ENCODE peak calls at places on chromosomes 5 and 9, in five cellular contexts. K, Y, T, O and F are unnamed samples.

GRCh38 chr9:16223074-16223871 is 647.2 kb downstream of the BNC2 start:
- DNase-seq in K (no peak), Y (no peak), T (no peak), O (no peak), F (no peak)

GRCh38 chr5:180683523-180683922 is 34.1 kb upstream of the FLT4 start:
- DNase-seq in K (peak), Y (no peak), T (peak), O (no peak), F (no peak)

GRCh38 chr5:62718368-62718767 is 139.7 kb downstream of the LRRC70 start:
- DNase-seq in K (no peak), Y (peak), T (no peak), O (no peak), F (no peak)

GRCh38 chr9:125126019-125126746 is 17.1 kb downstream of the SCAI start:
- DNase-seq in K (no peak), Y (no peak), T (peak), O (peak), F (no peak)

GRCh38 chr9:137451976-137452760 is 7.0 kb downstream of the NSMF start:
- DNase-seq in K (no peak), Y (no peak), T (no peak), O (no peak), F (no peak)

GRCh38 chr5:121503111-121503840 is 348.4 kb upstream of the FTMT start:
- DNase-seq in K (peak), Y (peak), T (peak), O (no peak), F (peak)

GRCh38 chr9:20376780-20377179 is 245.5 kb downstream of the MLLT3 start:
- DNase-seq in K (peak), Y (no peak), T (no peak), O (no peak), F (no peak)

GRCh38 chr9:95952471-95952870 is 77.0 kb downstream of the ERCC6L2 start:
- DNase-seq in K (no peak), Y (no peak), T (no peak), O (no peak), F (no peak)

GRCh38 chr5:142096382-142096781 is 12.2 kb upstream of the NDFIP1 start:
- DNase-seq in K (no peak), Y (no peak), T (no peak), O (no peak), F (no peak)

GRCh38 chr9:20292002-20292401 is 330.3 kb downstream of the MLLT3 start:
- DNase-seq in K (peak), Y (peak), T (no peak), O (no peak), F (peak)

GRCh38 chr5:149135536-149136201 is 5.6 kb upstream of the ABLIM3 start:
- DNase-seq in K (no peak), Y (no peak), T (no peak), O (no peak), F (no peak)

GRCh38 chr5:42274913-42275312 is 148.3 kb upstream of the GHR start:
- DNase-seq in K (no peak), Y (no peak), T (no peak), O (no peak), F (peak)

GRCh38 chr9:125996671-125997509 is 249.7 kb downstream of the PBX3 start:
- DNase-seq in K (no peak), Y (no peak), T (no peak), O (no peak), F (no peak)

GRCh38 chr5:138743506-138743905 is 9.7 kb upstream of the CTNNA1 start:
- DNase-seq in K (no peak), Y (no peak), T (no peak), O (no peak), F (no peak)

GRCh38 chr9:121055642-121056143 is 5.6 kb upstream of the C5 start:
- DNase-seq in K (peak), Y (peak), T (peak), O (no peak), F (peak)

GRCh38 chr9:63817622-63818518 is 1467.1 kb downstream of the FOXD4L5 start:
- DNase-seq in K (peak), Y (peak), T (peak), O (peak), F (peak)

GRCh38 chr9:71607571-71607970 is 160.7 kb downstream of the CEMIP2 start:
- DNase-seq in K (no peak), Y (no peak), T (no peak), O (no peak), F (no peak)

GRCh38 chr9:33814816-33815215 is 2.1 kb upstream of the UBE2R2 start:
- DNase-seq in K (no peak), Y (no peak), T (no peak), O (no peak), F (no peak)

GRCh38 chr9:96171749-96172148 is 130.2 kb downstream of the HSD17B3 start:
- DNase-seq in K (no peak), Y (no peak), T (no peak), O (no peak), F (no peak)

GRCh38 chr5:153504726-153505125 is 14.3 kb downstream of the GRIA1 start:
- DNase-seq in K (no peak), Y (no peak), T (no peak), O (no peak), F (no peak)

GRCh38 chr5:68383888-68384310 is 168.3 kb downstream of the PIK3R1 start:
- DNase-seq in K (no peak), Y (no peak), T (no peak), O (no peak), F (no peak)

GRCh38 chr9:135478858-135479468 is 619 bp upstream of the PPP1R26 start:
- DNase-seq in K (peak), Y (no peak), T (peak), O (no peak), F (peak)

GRCh38 chr5:74865293-74865798 is 841 bp downstream of the FAM169A start:
- DNase-seq in K (no peak), Y (no peak), T (no peak), O (no peak), F (peak)

GRCh38 chr5:180291234-180291940 is 496 bp downstream of the MAPK9 start:
- DNase-seq in K (no peak), Y (no peak), T (peak), O (no peak), F (peak)

GRCh38 chr5:155872801-155873200 is 454.2 kb upstream of the SGCD start:
- DNase-seq in K (no peak), Y (no peak), T (no peak), O (no peak), F (no peak)

GRCh38 chr5:110048508-110048907 is 358.8 kb downstream of the MAN2A1 start:
- DNase-seq in K (no peak), Y (no peak), T (no peak), O (no peak), F (peak)

GRCh38 chr5:152092580-152092979 is 167.9 kb upstream of the GLRA1 start:
- DNase-seq in K (no peak), Y (no peak), T (no peak), O (no peak), F (no peak)

GRCh38 chr9:107219486-107219853 is 63.6 kb upstream of the RAD23B start:
- DNase-seq in K (no peak), Y (no peak), T (no peak), O (peak), F (no peak)

GRCh38 chr5:173395257-173395932 is 67.2 kb upstream of the STC2 start:
- DNase-seq in K (peak), Y (no peak), T (no peak), O (no peak), F (no peak)

DNA sequence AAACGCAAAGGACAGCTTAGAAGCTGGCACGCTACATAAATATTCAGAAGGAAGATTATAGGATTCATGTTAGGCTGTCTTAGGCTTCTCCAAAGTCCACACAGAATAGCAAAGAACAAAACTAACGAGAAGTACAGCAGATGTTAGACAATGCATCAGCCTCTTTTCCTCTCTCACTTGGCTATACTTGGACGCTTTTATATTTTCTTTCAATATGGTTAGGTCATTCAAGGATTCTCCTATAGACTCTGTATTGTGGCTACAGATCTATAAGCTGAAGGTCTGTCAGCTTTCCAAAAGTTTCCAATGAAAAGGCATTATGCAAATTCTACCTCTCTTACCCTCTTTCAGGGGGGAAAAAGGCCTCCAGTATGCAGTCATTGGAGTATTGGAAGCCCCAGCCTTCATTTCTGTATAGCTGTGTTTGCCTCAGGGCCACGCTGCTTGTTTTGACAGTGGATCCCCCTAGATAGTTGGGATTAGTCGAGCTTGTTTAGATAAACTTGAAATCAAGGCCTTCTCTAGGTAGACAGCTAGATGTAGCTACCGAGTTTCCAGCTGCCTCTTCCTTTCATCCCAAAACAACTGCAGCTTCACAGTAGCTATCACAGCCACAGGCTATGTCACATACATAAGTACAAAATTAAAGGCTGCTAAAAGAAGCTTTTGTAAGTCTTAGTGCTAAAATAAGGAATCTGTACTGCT is 152.9 kb downstream of the DENND1A start:
- DNase-seq in K (no peak), Y (no peak), T (no peak), O (no peak), F (no peak)
- TF ChIP-seq SUZ12 in K (no peak), Y (no peak), T (no peak), O (no peak), F (no peak)

GRCh38 chr9:19286634-19287188 is 56.2 kb downstream of the DENND4C start:
- DNase-seq in K (peak), Y (no peak), T (no peak), O (no peak), F (peak)
- TF ChIP-seq SUZ12 in K (no peak), Y (no peak), T (no peak), O (no peak), F (no peak)

GRCh38 chr9:89699646-89700045 is 94.8 kb downstream of the GADD45G start:
- DNase-seq in K (peak), Y (no peak), T (no peak), O (no peak), F (no peak)
- TF ChIP-seq SUZ12 in K (no peak), Y (no peak), T (no peak), O (no peak), F (no peak)

DNA sequence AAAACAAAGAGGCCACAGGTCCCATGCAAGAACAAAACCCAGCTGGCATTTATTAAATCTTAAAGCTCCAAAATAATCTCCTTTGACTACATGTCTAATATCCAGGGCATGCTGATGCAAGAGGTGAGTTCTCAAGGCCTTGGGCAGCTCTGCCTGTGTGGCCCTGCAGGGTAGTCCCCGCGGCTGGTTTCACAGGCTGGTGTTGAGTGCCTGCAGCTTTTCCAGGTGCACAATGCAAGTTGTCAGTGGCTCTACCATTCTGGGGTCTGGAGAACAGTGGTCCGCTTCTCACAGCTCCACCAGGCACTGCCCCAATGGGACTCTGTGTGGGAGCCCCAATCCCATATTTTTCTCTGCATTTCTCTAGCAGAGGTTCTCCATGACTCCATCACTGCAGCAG is 54.4 kb upstream of the HCN1 start:
- DNase-seq in K (no peak), Y (no peak), T (no peak), O (no peak), F (no peak)
- TF ChIP-seq SUZ12 in K (no peak), Y (no peak), T (no peak), O (no peak), F (no peak)

GRCh38 chr5:55438931-55439477 is 95.8 kb downstream of the PLPP1 start:
- DNase-seq in K (peak), Y (no peak), T (no peak), O (no peak), F (no peak)

GRCh38 chr5:55441107-55441771 is 93.5 kb downstream of the PLPP1 start:
- DNase-seq in K (no peak), Y (no peak), T (no peak), O (no peak), F (no peak)

GRCh38 chr5:55437859-55438206 is 96.9 kb downstream of the PLPP1 start:
- DNase-seq in K (no peak), Y (no peak), T (no peak), O (no peak), F (no peak)

GRCh38 chr5:55441954-55442353 is 92.8 kb downstream of the PLPP1 start:
- DNase-seq in K (no peak), Y (no peak), T (no peak), O (no peak), F (no peak)

DNA sequence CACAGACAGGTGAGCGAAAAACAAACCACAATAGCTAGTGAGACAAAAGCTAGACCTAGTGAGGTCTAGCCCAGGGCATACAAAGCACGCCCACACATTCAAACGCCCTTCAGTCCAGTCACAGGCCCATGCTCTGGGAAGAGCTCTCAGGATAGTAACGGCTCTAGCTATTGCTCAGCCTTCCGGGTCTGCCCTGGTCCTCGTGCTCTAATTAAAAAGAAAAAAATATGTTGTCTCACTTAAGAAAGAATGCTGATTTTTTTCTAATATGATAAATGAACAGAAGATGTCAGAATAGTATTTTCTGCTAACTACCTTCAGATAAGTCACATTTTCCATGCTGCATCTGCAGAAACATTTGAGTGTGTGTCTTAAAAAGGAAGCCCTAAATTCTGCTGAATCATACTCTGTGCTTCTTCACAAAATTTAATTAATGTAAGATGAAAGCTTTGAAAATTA is 94.5 kb downstream of the PLPP1 start:
- DNase-seq in K (no peak), Y (no peak), T (no peak), O (no peak), F (no peak)
- TF ChIP-seq SUZ12 in K (no peak), Y (no peak), T (no peak), O (no peak), F (no peak)

DNA sequence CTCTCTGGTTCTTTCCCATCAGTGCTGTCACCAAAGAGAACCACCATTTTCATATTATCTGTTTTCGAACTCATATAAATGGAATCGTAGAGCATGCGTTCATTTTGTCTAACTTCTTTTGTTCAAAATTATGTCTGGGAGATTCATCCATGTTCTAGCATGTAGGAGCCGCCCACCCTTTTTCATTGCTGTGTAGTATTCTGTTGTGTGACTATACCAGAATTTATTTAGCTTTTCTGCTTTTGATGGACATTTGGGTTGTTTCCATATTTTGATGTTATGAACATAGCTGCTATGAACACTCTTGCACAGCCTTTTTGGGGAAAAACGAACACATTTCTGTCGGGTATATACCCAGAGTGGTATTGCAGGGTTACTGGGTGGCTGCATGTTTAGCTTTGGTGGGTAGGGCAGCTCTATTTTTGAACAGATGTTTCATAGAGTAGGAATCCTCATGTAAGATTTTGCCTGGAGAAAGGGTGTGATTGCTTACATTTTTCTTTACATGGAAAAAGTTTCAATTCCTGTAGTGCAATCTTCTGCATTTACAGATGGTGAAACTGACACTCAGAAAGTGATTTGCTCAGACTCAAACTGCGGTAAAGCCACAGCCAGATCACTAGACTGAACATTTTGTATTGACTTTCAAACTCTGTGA is 100.2 kb upstream of the IL12B start:
- DNase-seq in K (no peak), Y (no peak), T (no peak), O (no peak), F (no peak)
- TF ChIP-seq SUZ12 in K (no peak), Y (no peak), T (no peak), O (no peak), F (no peak)

GRCh38 chr9:4422495-4422894 is 67.8 kb upstream of the SLC1A1 start:
- DNase-seq in K (no peak), Y (no peak), T (no peak), O (no peak), F (no peak)

GRCh38 chr9:4417578-4418325 is 72.5 kb upstream of the SLC1A1 start:
- DNase-seq in K (no peak), Y (no peak), T (no peak), O (no peak), F (no peak)

GRCh38 chr9:4421847-4422246 is 68.4 kb upstream of the SLC1A1 start:
- DNase-seq in K (no peak), Y (no peak), T (no peak), O (no peak), F (no peak)

GRCh38 chr9:4423207-4423610 is 67.1 kb upstream of the SLC1A1 start:
- DNase-seq in K (no peak), Y (no peak), T (peak), O (no peak), F (peak)

DNA sequence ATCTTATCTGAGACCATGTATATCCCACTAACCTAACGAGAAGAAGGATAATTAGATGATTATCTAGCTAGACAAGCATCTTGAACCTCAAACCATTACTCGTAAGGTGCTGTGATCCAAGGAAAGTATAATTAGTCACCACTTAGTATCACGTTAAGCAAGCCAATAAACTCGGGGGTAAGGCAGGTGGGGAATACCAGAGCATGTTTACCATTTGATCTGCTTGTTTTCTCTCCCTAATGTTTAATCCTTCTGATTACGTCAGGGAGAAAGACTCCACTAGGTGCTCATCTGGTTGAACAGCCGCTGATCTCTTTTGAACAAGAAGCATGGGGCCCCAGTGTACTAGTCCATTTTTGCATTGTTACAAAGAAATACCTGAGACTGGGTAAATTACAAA is 69.9 kb upstream of the SLC1A1 start:
- DNase-seq in K (no peak), Y (no peak), T (no peak), O (no peak), F (no peak)
- TF ChIP-seq SUZ12 in K (no peak), Y (no peak), T (no peak), O (no peak), F (no peak)

DNA sequence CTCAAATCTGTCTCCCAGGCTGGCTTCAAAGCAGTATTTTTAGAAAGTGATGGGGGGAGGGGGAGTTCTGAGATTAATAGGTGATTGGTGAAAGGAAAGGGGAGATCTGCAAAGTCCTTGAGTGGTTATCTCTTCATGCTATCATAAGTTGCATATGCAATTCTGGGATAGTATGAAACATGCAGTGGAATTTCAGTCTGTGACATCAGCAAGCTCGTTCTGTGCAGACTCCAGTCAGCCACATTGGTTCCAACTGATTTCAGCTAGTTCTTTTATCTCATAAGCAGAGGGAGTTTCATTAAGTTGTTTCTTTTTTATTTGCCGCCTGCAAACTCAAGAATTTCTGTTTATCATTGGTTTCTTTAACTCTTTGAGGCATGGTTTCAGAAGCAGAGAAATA is 180.5 kb upstream of the SH3GL2 start:
- DNase-seq in K (no peak), Y (no peak), T (no peak), O (no peak), F (no peak)
- TF ChIP-seq SUZ12 in K (no peak), Y (no peak), T (no peak), O (no peak), F (no peak)

DNA sequence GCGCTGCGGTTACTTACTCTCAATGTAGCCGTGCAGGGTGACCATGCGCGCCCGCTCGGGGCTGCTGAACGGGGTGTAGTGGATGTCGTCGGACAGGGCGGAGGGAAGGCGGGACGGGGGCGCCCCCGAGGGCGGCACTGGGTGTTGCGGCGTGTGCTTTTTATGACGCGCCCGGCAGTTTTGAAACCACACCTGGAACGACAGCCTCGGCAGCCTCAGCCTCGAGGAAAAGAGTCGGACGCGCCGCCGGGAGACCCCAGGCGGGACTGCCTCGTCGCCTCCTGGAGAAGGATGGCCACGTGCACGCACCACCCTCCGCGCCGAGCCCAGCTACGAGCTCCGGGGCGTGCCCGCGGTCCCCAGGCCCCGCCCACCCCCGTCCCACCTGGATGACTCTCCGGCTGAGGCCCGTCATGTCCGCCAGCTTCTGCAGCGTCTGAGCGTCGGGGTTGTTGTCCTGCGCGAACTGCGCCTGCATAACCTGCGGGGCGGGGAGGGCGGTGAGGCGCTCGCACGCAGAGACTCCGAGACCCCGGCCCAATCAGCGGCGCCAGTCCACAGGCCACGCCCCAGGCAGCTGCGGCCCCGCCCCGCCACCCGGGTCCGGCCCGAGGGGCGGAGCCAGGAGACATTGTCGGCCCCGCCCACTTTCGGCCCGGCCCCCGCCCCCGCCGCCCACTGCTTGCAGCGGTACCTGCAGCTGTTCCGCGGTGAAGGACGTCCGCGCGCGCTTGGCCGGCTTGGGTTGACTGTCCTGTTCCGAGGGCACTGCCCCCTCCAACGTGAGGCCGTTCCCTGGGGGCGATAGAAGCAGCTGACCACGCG is 15.0 kb downstream of the LHX6 start:
- DNase-seq in K (peak), Y (peak), T (peak), O (no peak), F (peak)
- TF ChIP-seq SUZ12 in K (no peak), Y (no peak), T (peak), O (no peak), F (no peak)